ENCODE peak calls at places on chromosome 1, in nine cellular contexts. W, Y, Q, N, S, P, V, U and T are unnamed samples. For H3K9me3, the result is how much of the 10 kb centered on the place peaks cover.

GRCh38 chr1:164651378-164651951 is 92.5 kb downstream of the PBX1 start:
- DNase-seq in W (no peak), N (peak), Q (no peak), Y (no peak), P (no peak), V (no peak), S (no peak), U (peak), T (no peak)

GRCh38 chr1:221284028-221284427 is 404.8 kb downstream of the HLX start:
- DNase-seq in P (peak), Y (no peak), W (no peak), Q (no peak), S (no peak), U (no peak), N (no peak), V (no peak), T (no peak)

GRCh38 chr1:55288245-55288644 is 73.1 kb upstream of the USP24 start:
- DNase-seq in Y (no peak), W (no peak), V (no peak), U (no peak), Q (no peak), P (peak), N (no peak), S (no peak), T (no peak)

GRCh38 chr1:7386226-7387052 is 384.7 kb upstream of the VAMP3 start:
- DNase-seq in N (no peak), S (no peak), V (no peak), P (no peak), Q (no peak), U (peak), Y (no peak), W (no peak), T (no peak)

GRCh38 chr1:119286587-119287181 is 81.9 kb upstream of the HAO2 start:
- DNase-seq in W (no peak), U (peak), N (peak), S (no peak), P (peak), Q (no peak), Y (peak), V (no peak), T (no peak)

GRCh38 chr1:58895082-58895481 is 111.2 kb upstream of the JUN start:
- DNase-seq in Q (peak), Y (no peak), W (no peak), N (no peak), S (peak), V (no peak), P (no peak), U (peak), T (no peak)

GRCh38 chr1:115717541-115717940 is 51.0 kb downstream of the CASQ2 start:
- DNase-seq in N (peak), U (peak), V (no peak), W (no peak), Q (peak), Y (peak), P (peak), S (peak), T (no peak)

GRCh38 chr1:44354268-44354839 is 703 bp downstream of the ERI3 start:
- DNase-seq in V (no peak), S (no peak), Y (no peak), Q (no peak), W (no peak), U (no peak), N (no peak), P (no peak), T (no peak)

GRCh38 chr1:163772266-163772665 is 450.5 kb downstream of the NUF2 start:
- DNase-seq in N (no peak), P (no peak), S (no peak), U (no peak), W (no peak), Q (no peak), V (no peak), Y (no peak), T (no peak)

GRCh38 chr1:203150511-203151297 is 23.2 kb downstream of the ADORA1 start:
- DNase-seq in N (no peak), P (no peak), U (no peak), V (no peak), Q (no peak), S (no peak), W (no peak), Y (no peak), T (no peak)

GRCh38 chr1:156957634-156958033 is 37.2 kb downstream of the LRRC71 start:
- DNase-seq in Y (no peak), W (no peak), S (no peak), U (no peak), P (no peak), N (no peak), V (no peak), Q (no peak), T (no peak)

GRCh38 chr1:36083635-36084501 is at the start of gene TEKT2:
- DNase-seq in S (no peak), W (no peak), U (no peak), Y (no peak), Q (peak), N (no peak), P (peak), V (peak), T (no peak)

GRCh38 chr1:15155760-15156743 is 2.5 kb downstream of the TMEM51 start:
- DNase-seq in W (no peak), Q (peak), P (peak), V (no peak), N (no peak), U (no peak), S (no peak), Y (no peak), T (no peak)

GRCh38 chr1:214842856-214843255 is 239.7 kb upstream of the KCNK2 start:
- DNase-seq in Y (no peak), N (no peak), P (no peak), W (no peak), Q (no peak), U (no peak), V (no peak), S (no peak), T (no peak)

GRCh38 chr1:230236301-230236700 is 169.3 kb downstream of the GALNT2 start:
- DNase-seq in Q (no peak), U (no peak), P (peak), W (no peak), S (no peak), V (no peak), N (no peak), Y (no peak), T (no peak)

GRCh38 chr1:59214764-59215208 is 82.1 kb upstream of the FGGY start:
- DNase-seq in Q (peak), S (no peak), Y (no peak), P (no peak), V (peak), W (no peak), U (peak), N (no peak), T (no peak)

GRCh38 chr1:222643603-222643936 is 25.7 kb downstream of the MIA3 start:
- DNase-seq in U (no peak), P (no peak), S (no peak), V (no peak), W (no peak), N (no peak), Y (no peak), Q (no peak), T (no peak)

GRCh38 chr1:24263746-24264145 is 55.4 kb upstream of the GRHL3 start:
- DNase-seq in V (no peak), Y (no peak), S (no peak), Q (no peak), U (no peak), W (no peak), P (no peak), N (no peak), T (no peak)

GRCh38 chr1:240946926-240947325 is 335.0 kb upstream of the GREM2 start:
- DNase-seq in P (peak), Q (no peak), W (no peak), Y (peak), S (no peak), U (peak), N (peak), V (no peak), T (no peak)

GRCh38 chr1:153565529-153566374 is at the start of gene S100A2:
- DNase-seq in V (no peak), U (peak), S (peak), N (peak), Y (no peak), Q (no peak), W (no peak), P (peak), T (peak)

GRCh38 chr1:228739826-228740225 is 4.5 kb downstream of the RHOU start:
- DNase-seq in Y (no peak), S (no peak), Q (no peak), P (no peak), U (no peak), V (no peak), N (no peak), W (no peak), T (no peak)

GRCh38 chr1:152440635-152441471 is 26.8 kb upstream of the CRNN start:
- DNase-seq in S (peak), P (peak), Q (peak), Y (peak), N (peak), V (no peak), W (peak), U (peak), T (peak)

GRCh38 chr1:10973552-10973951 is 38.9 kb upstream of the TARDBP start:
- DNase-seq in Q (no peak), N (no peak), P (peak), S (peak), Y (no peak), W (peak), V (peak), U (no peak), T (no peak)

GRCh38 chr1:100463809-100464424 is 74.0 kb upstream of the GPR88 start:
- DNase-seq in V (no peak), U (peak), Q (peak), N (peak), S (peak), W (peak), P (peak), Y (peak), T (no peak)

GRCh38 chr1:206589206-206589605 is 23.1 kb downstream of the EIF2D start:
- DNase-seq in Q (no peak), V (no peak), U (no peak), N (no peak), P (no peak), W (peak), S (no peak), Y (no peak), T (no peak)

GRCh38 chr1:47677241-47677940 is 239.5 kb downstream of the FOXD2 start:
- DNase-seq in Y (no peak), U (peak), N (no peak), P (no peak), W (no peak), Q (no peak), V (peak), S (no peak), T (no peak)

GRCh38 chr1:200880212-200880611 is 7.4 kb downstream of the GPR25 start:
- DNase-seq in W (no peak), Y (no peak), S (no peak), Q (no peak), P (no peak), U (no peak), N (no peak), V (no peak), T (no peak)

GRCh38 chr1:65393345-65393744 is 27.1 kb upstream of the LEPR start:
- DNase-seq in Q (no peak), Y (no peak), W (no peak), P (no peak), U (no peak), V (no peak), N (no peak), S (no peak), T (no peak)

GRCh38 chr1:206606867-206607266 is 5.4 kb downstream of the EIF2D start:
- DNase-seq in W (no peak), N (no peak), P (peak), Q (no peak), V (no peak), U (no peak), S (no peak), Y (peak), T (no peak)

GRCh38 chr1:245444971-245445370 is 290.2 kb downstream of the KIF26B start:
- DNase-seq in S (no peak), P (no peak), Q (no peak), V (no peak), Y (no peak), W (no peak), U (no peak), N (no peak), T (no peak)

GRCh38 chr1:219085082-219085481 is 88.6 kb upstream of the LYPLAL1 start:
- DNase-seq in S (no peak), Q (no peak), U (no peak), W (no peak), P (peak), N (no peak), V (no peak), Y (no peak), T (no peak)

GRCh38 chr1:169260478-169260877 is 107.1 kb downstream of the NME7 start:
- DNase-seq in N (no peak), W (no peak), S (no peak), Q (no peak), P (no peak), U (no peak), Y (no peak), V (no peak), T (no peak)

DNA sequence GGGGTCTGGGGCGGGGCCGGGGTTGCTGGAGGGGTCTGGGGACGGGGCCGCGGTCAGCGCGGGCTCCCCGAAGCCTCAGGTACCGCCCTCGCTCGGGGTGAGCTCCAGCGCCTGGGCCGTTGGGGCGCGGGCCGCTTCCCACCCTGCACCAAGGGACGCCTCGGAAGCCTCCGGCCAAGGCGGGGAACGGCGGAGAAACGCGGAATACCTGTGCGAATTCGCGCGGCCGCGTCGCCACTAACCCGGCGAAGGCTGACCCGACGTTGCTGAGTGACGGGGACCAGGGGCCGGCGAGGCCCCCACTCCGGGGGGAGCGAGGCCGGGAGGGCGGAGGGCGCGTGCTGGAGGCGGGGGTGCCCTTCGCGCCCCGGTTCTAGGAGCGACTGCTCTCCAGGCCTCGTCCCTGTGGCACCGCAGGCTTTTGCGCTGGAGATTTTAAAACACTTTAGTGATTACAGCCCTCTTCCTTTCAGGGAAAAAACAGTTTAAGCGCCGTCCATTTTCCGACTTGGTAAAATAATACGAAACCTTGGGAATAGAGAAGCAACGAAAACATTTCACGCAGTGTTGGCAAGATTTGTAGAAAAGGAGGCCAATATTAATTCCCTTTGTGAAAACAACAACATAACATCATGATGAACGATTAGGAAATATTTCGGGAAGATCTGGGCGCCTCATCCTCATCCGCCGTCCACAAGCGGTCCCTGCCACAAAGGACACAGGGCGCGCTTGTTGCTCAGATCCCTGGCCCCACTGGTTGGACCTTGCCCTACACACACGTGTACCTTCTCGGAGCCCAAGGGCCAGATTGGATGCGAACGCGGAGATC is 971 bp upstream of the GNG4 start:
- DNase-seq in V (peak), Q (no peak), S (no peak), U (peak), N (peak), Y (no peak), P (no peak), W (no peak), T (no peak)
- H3K27ac ChIP-seq in V (no peak), Q (no peak), S (no peak), U (no peak), N (no peak), Y (no peak), P (no peak), W (no peak), T (no peak)

GRCh38 chr1:248324468-248324867 is at the start of gene OR2M7:
- DNase-seq in S (no peak), U (no peak), Y (no peak), Q (no peak), N (no peak), W (no peak), V (no peak), P (no peak), T (no peak)
- H3K9me3 ChIP-seq in S (under half), U (under half), Y (under half), Q (under half), N (under half), W (under half), V (under half), P (under half), T (under half)

DNA sequence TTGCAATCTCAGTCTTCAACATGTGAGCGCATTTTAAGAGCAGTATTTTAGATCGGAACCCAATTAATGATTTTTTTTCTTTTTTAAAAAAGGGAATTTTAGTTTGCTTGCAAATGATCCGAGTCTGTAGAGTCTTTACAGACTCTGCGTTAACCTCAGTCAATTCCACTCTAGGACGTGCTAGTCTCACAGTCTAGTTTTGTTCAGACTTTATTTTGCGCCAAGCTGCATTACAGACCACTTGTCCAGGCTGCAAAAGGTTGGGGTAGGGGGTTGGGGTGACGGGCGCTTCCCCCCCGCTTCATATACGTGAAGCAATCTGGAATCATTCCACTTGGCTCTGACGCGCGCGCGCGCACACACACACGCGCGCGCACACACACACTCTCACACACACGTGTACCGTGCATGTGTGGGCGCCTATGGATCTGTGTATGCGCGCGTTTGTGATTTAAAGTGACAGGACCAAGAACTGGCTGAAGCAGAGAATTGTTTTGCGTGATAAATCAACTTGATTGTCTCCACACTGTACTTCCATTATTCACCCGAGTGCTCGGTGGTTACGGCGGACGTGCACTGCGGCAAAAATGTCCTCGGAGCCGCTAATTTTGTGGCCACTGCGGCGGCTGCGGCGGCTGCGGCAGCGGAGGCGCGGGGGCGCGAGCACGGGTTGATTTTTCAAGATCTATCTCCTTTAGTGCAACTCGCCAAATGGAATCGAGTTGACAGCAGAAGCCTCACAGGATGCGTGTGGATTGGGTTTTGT is 25.5 kb upstream of the NFIA start:
- DNase-seq in V (peak), N (peak), U (peak), S (peak), Q (peak), P (peak), Y (peak), W (peak), T (no peak)
- H3K4me3 ChIP-seq in V (peak), N (peak), U (peak), S (peak), Q (peak), P (peak), Y (peak), W (peak), T (peak)

GRCh38 chr1:1857096-1857703 is 33.7 kb downstream of the GNB1 start:
- DNase-seq in Y (no peak), Q (no peak), V (no peak), P (no peak), N (peak), W (no peak), U (no peak), S (no peak), T (no peak)

GRCh38 chr1:1852619-1853414 is 38.1 kb downstream of the GNB1 start:
- DNase-seq in V (no peak), U (no peak), S (no peak), P (no peak), N (no peak), Q (no peak), W (no peak), Y (no peak), T (no peak)

GRCh38 chr1:1858382-1859086 is 32.4 kb downstream of the GNB1 start:
- DNase-seq in Y (peak), Q (peak), U (peak), N (peak), P (peak), W (peak), S (peak), V (no peak), T (peak)

GRCh38 chr1:1853593-1854257 is 37.2 kb downstream of the GNB1 start:
- DNase-seq in P (no peak), N (no peak), U (no peak), Y (no peak), S (no peak), Q (no peak), V (no peak), W (no peak), T (no peak)
- H3K27ac ChIP-seq in P (peak), N (no peak), U (no peak), Y (no peak), S (no peak), Q (no peak), V (no peak), W (no peak), T (no peak)